ENCODE peak calls at places on chromosomes 4 and X, in eight cellular contexts. F, V, D, T, Q, B, C and P are unnamed samples.

GRCh38 chrX:19904778-19905367 is 17.5 kb upstream of the SH3KBP1 start:
- DNase-seq in F (peak), V (no peak), D (no peak), T (peak), Q (peak), B (peak), C (no peak), P (no peak)

GRCh38 chrX:14591976-14592375 is 62.6 kb downstream of the GLRA2 start:
- DNase-seq in F (peak), V (no peak), D (no peak), T (peak), Q (no peak), B (no peak), C (no peak), P (no peak)

GRCh38 chr4:166301266-166301665 is 428.2 kb downstream of the TLL1 start:
- DNase-seq in F (peak), V (no peak), D (no peak), T (no peak), Q (no peak), B (no peak), C (no peak), P (no peak)

GRCh38 chr4:89539797-89540711 is 232.5 kb upstream of the GPRIN3 start:
- DNase-seq in F (no peak), V (no peak), D (no peak), T (no peak), Q (no peak), B (no peak), C (no peak), P (no peak)

GRCh38 chr4:169640261-169640880 is 20.0 kb downstream of the CLCN3 start:
- DNase-seq in F (peak), V (no peak), D (no peak), T (no peak), Q (no peak), B (no peak), C (no peak), P (no peak)

GRCh38 chr4:91936301-91936700 is 367.5 kb upstream of the GRID2 start:
- DNase-seq in F (no peak), V (no peak), D (no peak), T (peak), Q (no peak), B (no peak), C (no peak), P (no peak)

GRCh38 chrX:45172890-45173289 is 27.8 kb downstream of the DIPK2B start:
- DNase-seq in F (peak), V (no peak), D (no peak), T (peak), Q (no peak), B (peak), C (no peak), P (no peak)

GRCh38 chr4:183968502-183968901 is 63.4 kb downstream of the STOX2 start:
- DNase-seq in F (no peak), V (no peak), D (no peak), T (no peak), Q (no peak), B (no peak), C (no peak), P (no peak)

GRCh38 chrX:48694776-48695523 is 1.6 kb upstream of the SUV39H1 start:
- DNase-seq in F (no peak), V (no peak), D (no peak), T (no peak), Q (no peak), B (no peak), C (no peak), P (no peak)

GRCh38 chrX:114619874-114620273 is 36.0 kb downstream of the HTR2C start:
- DNase-seq in F (peak), V (no peak), D (no peak), T (peak), Q (peak), B (no peak), C (no peak), P (no peak)

GRCh38 chr4:119034276-119035008 is 101.2 kb upstream of the MYOZ2 start:
- DNase-seq in F (peak), V (no peak), D (no peak), T (no peak), Q (no peak), B (no peak), C (no peak), P (no peak)

GRCh38 chrX:69285881-69286545 is 120.8 kb upstream of the PJA1 start:
- DNase-seq in F (no peak), V (no peak), D (peak), T (peak), Q (peak), B (peak), C (peak), P (no peak)

GRCh38 chrX:9865804-9866471 is 79.7 kb downstream of the SHROOM2 start:
- DNase-seq in F (no peak), V (no peak), D (no peak), T (peak), Q (no peak), B (peak), C (no peak), P (no peak)

GRCh38 chr4:40916880-40917279 is 167.1 kb downstream of the NSUN7 start:
- DNase-seq in F (peak), V (no peak), D (peak), T (peak), Q (peak), B (no peak), C (peak), P (no peak)

GRCh38 chr4:31059753-31060522 is 339.8 kb downstream of the PCDH7 start:
- DNase-seq in F (no peak), V (no peak), D (no peak), T (peak), Q (no peak), B (no peak), C (no peak), P (no peak)

GRCh38 chrX:44223150-44223549 is 120.3 kb downstream of the EFHC2 start:
- DNase-seq in F (peak), V (no peak), D (no peak), T (peak), Q (no peak), B (peak), C (peak), P (no peak)

GRCh38 chrX:71923516-71923915 is 12.9 kb downstream of the NHSL2 start:
- DNase-seq in F (peak), V (no peak), D (no peak), T (peak), Q (no peak), B (no peak), C (no peak), P (no peak)

GRCh38 chr4:150476776-150477175 is 105.2 kb upstream of the MAB21L2 start:
- DNase-seq in F (no peak), V (no peak), D (no peak), T (peak), Q (no peak), B (no peak), C (no peak), P (no peak)

GRCh38 chr4:153555730-153556440 is 89.7 kb downstream of the TMEM131L start:
- DNase-seq in F (peak), V (no peak), D (peak), T (no peak), Q (no peak), B (no peak), C (peak), P (no peak)

GRCh38 chr4:170004656-170005250 is 21.4 kb downstream of the MFAP3L start:
- DNase-seq in F (peak), V (no peak), D (no peak), T (no peak), Q (no peak), B (no peak), C (no peak), P (no peak)

GRCh38 chr4:10094841-10095240 is 21.8 kb downstream of the WDR1 start:
- DNase-seq in F (no peak), V (no peak), D (peak), T (no peak), Q (no peak), B (no peak), C (no peak), P (no peak)

GRCh38 chr4:177671387-177671786 is 229.2 kb upstream of the AGA start:
- DNase-seq in F (no peak), V (no peak), D (no peak), T (no peak), Q (no peak), B (no peak), C (no peak), P (no peak)

GRCh38 chr4:177671845-177672244 is 229.6 kb upstream of the AGA start:
- DNase-seq in F (no peak), V (no peak), D (no peak), T (no peak), Q (no peak), B (no peak), C (no peak), P (no peak)

GRCh38 chr4:177667687-177668086 is 225.4 kb upstream of the AGA start:
- DNase-seq in F (no peak), V (no peak), D (no peak), T (peak), Q (no peak), B (no peak), C (no peak), P (no peak)
- TF ChIP-seq CTCF in F (no peak), V (no peak), D (no peak), T (peak), Q (no peak), B (peak), C (peak), P (no peak)

GRCh38 chr4:58247792-58248191 is 1137.6 kb upstream of the IGFBP7 start:
- DNase-seq in F (no peak), V (no peak), D (no peak), T (no peak), Q (no peak), B (peak), C (no peak), P (no peak)
- TF ChIP-seq CTCF in F (no peak), V (no peak), D (no peak), T (no peak), Q (no peak), B (peak), C (no peak), P (no peak)

DNA sequence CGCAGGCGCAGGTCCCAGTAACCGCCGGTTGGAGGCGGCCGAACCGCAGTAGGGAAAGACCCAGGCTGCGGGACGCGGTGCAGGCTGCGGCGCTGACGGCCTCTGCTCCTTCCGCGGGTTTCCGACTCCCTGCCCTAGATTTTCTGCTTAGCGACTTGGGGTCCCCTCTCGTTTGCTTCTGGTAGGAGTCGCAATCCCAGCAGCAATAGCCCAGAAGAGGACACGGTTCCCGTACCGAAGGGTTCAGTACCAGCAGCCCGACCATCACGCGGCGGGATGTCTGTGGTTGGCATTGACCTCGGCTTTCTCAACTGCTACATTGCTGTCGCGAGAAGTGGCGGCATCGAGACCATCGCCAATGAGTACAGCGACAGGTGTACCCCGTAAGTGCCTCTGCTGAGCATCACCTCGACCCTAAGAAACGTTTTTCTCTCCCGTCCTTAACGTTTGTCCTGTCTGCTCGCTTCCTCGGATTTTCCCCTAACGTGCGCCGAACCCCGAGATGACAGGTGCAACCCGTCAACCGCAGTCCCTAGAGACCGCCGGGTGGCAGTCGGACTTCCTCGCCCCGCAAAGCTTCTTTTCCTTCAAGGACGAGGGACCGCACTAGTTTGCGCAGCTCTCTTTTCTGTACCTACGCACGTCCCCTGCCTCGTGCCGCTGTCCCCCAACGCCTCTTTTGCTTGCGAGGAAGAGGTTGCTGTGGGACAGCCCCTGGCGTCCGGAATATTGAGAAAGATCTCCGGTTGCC is at the start of gene HSPA4L:
- DNase-seq in F (peak), V (no peak), D (peak), T (peak), Q (peak), B (peak), C (peak), P (no peak)
- TF ChIP-seq CTCF in F (peak), V (no peak), D (peak), T (peak), Q (no peak), B (peak), C (no peak), P (peak)

DNA sequence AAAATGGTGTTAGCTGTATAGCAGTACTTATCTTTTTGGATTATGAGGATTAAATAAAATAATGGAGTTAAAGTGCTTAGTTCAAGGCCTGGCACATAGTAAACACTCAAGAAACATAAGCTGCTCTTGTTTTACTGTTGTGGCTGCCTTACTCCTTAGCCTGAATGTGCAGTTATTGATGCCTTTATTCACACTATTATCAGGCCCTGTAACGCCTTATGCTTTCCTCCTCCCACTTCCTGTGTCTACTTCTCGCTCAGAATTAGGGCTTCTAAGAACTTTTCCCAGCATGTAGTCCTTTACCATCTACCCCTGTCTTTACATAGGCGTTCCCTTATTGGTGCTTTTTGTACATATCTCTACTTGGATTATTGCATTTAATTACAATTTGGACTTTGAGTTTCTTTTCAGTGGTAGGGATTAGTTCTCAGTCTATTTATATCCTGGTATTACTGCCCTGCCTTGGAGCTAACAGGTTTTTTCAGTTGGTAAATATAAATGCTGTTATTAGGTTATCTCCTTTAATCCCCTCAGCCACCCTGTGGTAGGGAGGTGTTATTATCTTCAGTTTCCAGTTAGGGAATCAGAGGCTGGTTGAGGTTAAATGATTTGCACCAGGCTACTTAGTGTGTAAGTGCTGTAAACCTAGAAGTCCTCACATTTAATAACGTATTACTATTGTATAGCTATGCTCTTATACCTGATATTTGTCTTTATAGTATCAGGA is 83.9 kb downstream of the RBPJ start:
- DNase-seq in F (no peak), V (no peak), D (no peak), T (no peak), Q (no peak), B (no peak), C (no peak), P (no peak)
- TF ChIP-seq CTCF in F (no peak), V (no peak), D (peak), T (no peak), Q (no peak), B (no peak), C (no peak), P (no peak)

GRCh38 chr4:94000559-94000958 is 172.0 kb downstream of the ATOH1 start:
- DNase-seq in F (no peak), V (no peak), D (no peak), T (no peak), Q (no peak), B (no peak), C (no peak), P (no peak)
- TF ChIP-seq CTCF in F (no peak), V (no peak), D (no peak), T (no peak), Q (no peak), B (no peak), C (no peak), P (no peak)